ENCODE peak calls at places on chromosome 9, in four cellular contexts. J is GM12878, B is K562, V is H1. U is an unnamed sample.

GRCh38 chr9:136087741-136088480 is 7.2 kb downstream of the NACC2 start:
- DNase-seq in B (no peak), V (no peak), J (no peak), U (no peak)

GRCh38 chr9:33125441-33125840 is 41.7 kb downstream of the B4GALT1 start:
- DNase-seq in V (no peak), J (no peak), B (no peak), U (no peak)

GRCh38 chr9:113599647-113600476 is 136.3 kb downstream of the RGS3 start:
- DNase-seq in V (no peak), J (no peak), B (no peak), U (no peak)

GRCh38 chr9:71909887-71910601 is 949 bp downstream of the ABHD17B start:
- DNase-seq in V (no peak), B (peak), J (no peak), U (peak)

GRCh38 chr9:89177021-89177400 is 1.6 kb downstream of the SHC3 start:
- DNase-seq in J (no peak), B (no peak), V (no peak), U (no peak)

GRCh38 chr9:112120471-112120925 is 54.6 kb downstream of the SUSD1 start:
- DNase-seq in B (no peak), V (peak), J (no peak), U (no peak)

GRCh38 chr9:6443661-6444060 is 30.7 kb downstream of the UHRF2 start:
- DNase-seq in B (no peak), V (no peak), J (no peak), U (no peak)

GRCh38 chr9:100587375-100587774 is 9.5 kb downstream of the CAVIN4 start:
- DNase-seq in J (no peak), B (no peak), V (no peak), U (peak)

GRCh38 chr9:131174681-131175239 is 49.4 kb downstream of the NUP214 start:
- DNase-seq in V (no peak), J (no peak), B (no peak), U (no peak)

GRCh38 chr9:98488578-98489312 is 220.0 kb downstream of the GABBR2 start:
- DNase-seq in V (no peak), J (no peak), B (no peak), U (no peak)

GRCh38 chr9:134509306-134509705 is 132.3 kb upstream of the COL5A1 start:
- DNase-seq in J (no peak), V (no peak), B (no peak), U (no peak)

GRCh38 chr9:117434568-117434967 is 19.7 kb upstream of the ASTN2 start:
- DNase-seq in B (no peak), J (no peak), V (no peak), U (no peak)

GRCh38 chr9:113957778-113958430 is 81.8 kb downstream of the ZNF618 start:
- DNase-seq in J (no peak), B (no peak), V (no peak), U (no peak)

GRCh38 chr9:116499986-116500871 is 186.9 kb upstream of the TRIM32 start:
- DNase-seq in V (no peak), B (peak), J (no peak), U (no peak)

GRCh38 chr9:121567142-121568100 is 67.8 kb upstream of the GGTA1 start:
- DNase-seq in V (no peak), J (no peak), B (no peak), U (no peak)

GRCh38 chr9:121564861-121565260 is 65.2 kb upstream of the GGTA1 start:
- DNase-seq in B (no peak), J (no peak), V (no peak), U (no peak)

GRCh38 chr9:121568101-121568460 is 68.4 kb upstream of the GGTA1 start:
- DNase-seq in V (no peak), J (no peak), B (no peak), U (no peak)

GRCh38 chr9:121568541-121569265 is 69.1 kb upstream of the GGTA1 start:
- DNase-seq in J (no peak), V (no peak), B (no peak), U (no peak)

DNA sequence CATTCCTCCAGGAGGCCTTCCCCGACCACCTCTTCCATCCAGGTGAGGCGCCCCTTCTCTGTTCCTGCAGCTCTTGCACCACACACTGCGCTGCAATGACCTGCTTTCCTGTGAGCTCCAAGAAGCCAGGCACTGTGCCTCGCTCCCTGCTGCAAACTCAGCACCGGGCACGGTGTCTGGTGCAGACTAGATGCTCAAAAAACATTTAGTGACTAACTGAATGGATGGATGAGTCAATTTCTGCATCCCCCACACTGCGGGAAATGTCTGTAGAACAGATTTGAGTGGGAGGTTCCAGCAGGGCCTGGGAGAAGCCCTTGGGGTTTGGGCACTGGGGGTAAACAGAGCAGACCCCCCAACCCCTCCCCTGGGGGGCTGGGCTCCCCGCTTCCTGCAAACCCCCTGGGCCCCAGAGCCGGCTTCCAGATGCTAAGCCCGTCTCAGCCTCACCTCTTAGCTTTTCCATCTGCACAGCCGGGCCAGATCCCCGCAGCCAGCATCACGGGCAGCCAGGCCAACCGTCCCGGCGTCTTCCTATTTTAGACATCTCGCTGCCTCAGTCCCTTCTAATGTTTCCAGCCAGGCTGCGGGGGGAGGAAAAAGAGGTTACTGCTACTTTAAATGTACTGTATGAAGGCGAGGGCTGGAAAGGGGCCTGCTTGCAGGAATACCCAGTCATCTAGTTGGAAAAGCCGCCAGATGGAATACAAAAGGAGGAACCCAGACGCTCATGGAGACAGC is 66.9 kb upstream of the GGTA1 start:
- DNase-seq in V (no peak), B (no peak), J (no peak), U (no peak)
- TF ChIP-seq JUND in V (no peak), B (no peak), J (no peak), U (no peak)

GRCh38 chr9:38035873-38036272 is 33.2 kb downstream of the SHB start:
- DNase-seq in V (no peak), J (no peak), B (no peak), U (peak)
- TF ChIP-seq ATF2 in V (no peak), J (no peak), B (no peak), U (no peak)

GRCh38 chr9:20987521-20987920 is 43.9 kb downstream of the HACD4 start:
- DNase-seq in V (no peak), B (no peak), J (no peak), U (no peak)

GRCh38 chr9:20989923-20990341 is 41.5 kb downstream of the HACD4 start:
- DNase-seq in V (no peak), J (no peak), B (no peak), U (no peak)

GRCh38 chr9:20988061-20988460 is 43.4 kb downstream of the HACD4 start:
- DNase-seq in V (no peak), J (no peak), B (no peak), U (no peak)

GRCh38 chr9:20990867-20991266 is 40.6 kb downstream of the HACD4 start:
- DNase-seq in B (no peak), J (no peak), V (no peak), U (no peak)

DNA sequence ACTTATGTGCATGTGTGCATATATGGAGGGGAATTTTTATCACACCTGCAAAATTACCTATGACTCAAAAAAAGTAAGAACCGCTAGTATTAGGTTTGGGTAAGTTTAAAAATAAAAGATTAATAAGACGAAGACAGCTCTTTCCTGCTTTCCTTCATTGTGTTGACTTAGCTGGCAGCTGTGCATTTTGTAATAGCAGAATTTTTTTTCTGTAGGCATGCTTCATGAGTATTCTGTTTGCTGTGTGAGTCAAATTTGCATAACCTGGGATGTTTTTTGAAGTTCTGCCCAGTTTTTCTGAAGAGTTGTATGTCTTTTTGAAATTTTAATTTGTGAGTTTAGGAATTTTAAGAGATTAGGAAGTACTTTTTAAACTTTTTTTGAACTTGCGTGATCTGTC is 42.5 kb downstream of the HACD4 start:
- DNase-seq in V (no peak), B (no peak), J (no peak), U (no peak)
- TF ChIP-seq CEBPB in V (no peak), B (no peak), J (no peak), U (no peak)

GRCh38 chr9:79763861-79764260 is 192.1 kb downstream of the TLE4 start:
- DNase-seq in J (no peak), B (no peak), V (no peak), U (no peak)
- TF ChIP-seq JUND in J (no peak), B (no peak), V (no peak), U (no peak)

DNA sequence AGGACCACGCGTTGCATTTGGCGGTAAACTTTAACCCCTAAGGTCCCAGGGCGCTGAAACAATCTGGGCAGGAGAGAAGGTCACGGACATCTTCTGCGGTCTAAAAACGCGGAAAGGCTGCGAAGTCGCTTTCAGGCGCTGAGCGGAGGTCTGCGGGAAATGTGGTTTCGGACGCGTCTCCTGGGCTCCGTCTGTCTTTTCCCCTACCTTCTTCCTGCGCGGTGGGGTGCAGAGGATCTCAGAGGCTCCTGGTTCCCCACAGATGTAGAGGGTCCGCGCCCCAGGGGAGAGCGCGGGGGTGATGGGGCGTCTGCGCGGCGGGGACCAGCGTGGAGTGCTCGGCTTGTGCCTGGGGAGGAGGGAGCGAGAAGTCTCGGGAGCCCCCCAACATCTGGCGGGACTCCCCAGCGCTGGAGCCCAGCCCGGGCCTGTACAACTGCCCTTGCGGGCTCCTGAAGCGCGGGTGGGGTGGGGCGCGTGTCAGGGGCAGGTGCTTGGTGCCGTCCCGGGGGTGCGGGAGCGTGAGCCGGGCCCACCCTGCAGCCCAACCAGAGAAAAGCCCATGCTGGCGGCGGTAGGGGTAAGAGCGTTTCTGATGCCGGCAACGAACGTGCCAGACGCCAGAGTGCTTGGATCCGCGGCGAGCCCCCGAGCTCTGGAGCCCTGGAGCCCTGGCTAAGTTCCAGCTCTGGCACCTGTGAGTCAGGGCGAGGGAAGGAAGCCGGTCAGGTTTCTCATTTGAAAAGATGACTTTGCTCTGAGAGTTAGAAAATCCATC is 58.2 kb downstream of the ZNF510 start:
- DNase-seq in J (no peak), B (no peak), V (no peak), U (no peak)
- TF ChIP-seq ATF2 in J (no peak), B (no peak), V (no peak), U (no peak)

GRCh38 chr9:108544866-108545265 is 310.9 kb downstream of the ACTL7B start:
- DNase-seq in B (no peak), J (no peak), V (no peak), U (no peak)
- TF ChIP-seq CEBPB in B (no peak), J (no peak), V (no peak), U (no peak)

GRCh38 chr9:90872835-90873294 is 71.2 kb downstream of the SYK start:
- DNase-seq in J (no peak), B (no peak), V (no peak), U (no peak)

GRCh38 chr9:90874194-90874593 is 72.6 kb downstream of the SYK start:
- DNase-seq in B (no peak), V (no peak), J (no peak), U (no peak)

GRCh38 chr9:90873422-90873821 is 71.8 kb downstream of the SYK start:
- DNase-seq in J (no peak), B (no peak), V (no peak), U (no peak)

GRCh38 chr9:90870646-90871326 is 69.2 kb downstream of the SYK start:
- DNase-seq in J (peak), V (no peak), B (peak), U (peak)

DNA sequence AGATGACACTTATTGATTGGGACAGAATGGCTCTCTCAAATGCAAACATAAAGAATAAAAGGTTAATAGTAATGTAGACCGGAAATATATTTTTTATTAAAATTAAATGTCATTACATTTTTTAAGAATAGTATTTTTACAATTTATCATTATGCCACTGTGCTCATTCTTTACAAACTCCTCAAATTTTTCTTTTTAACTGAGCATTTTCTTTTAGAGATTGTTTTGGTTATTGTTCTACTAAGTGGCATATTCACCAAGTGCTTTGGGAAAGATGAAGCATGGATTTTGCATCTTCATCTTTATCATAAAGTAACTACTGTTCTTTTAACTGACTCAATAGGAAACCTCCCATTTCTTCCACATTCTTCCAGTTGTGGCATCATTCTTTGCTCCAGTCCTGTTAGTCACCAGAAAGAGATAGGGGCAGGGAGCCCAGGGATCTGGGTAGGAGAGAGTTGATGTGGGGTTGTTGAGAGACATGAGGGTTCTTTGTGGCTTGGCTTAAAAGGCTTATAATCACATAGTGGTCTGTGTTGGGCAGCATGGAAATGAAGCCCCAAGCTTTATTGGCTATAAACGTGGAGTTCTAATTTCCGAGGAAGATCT is 69.8 kb downstream of the SYK start:
- DNase-seq in B (no peak), V (no peak), J (no peak), U (no peak)
- TF ChIP-seq JUND in B (no peak), V (no peak), J (no peak), U (no peak)

GRCh38 chr9:128389395-128390149 is 18.4 kb downstream of the URM1 start:
- DNase-seq in B (no peak), V (no peak), J (no peak), U (no peak)
- TF ChIP-seq ATF2 in B (no peak), V (no peak), J (no peak), U (no peak)

DNA sequence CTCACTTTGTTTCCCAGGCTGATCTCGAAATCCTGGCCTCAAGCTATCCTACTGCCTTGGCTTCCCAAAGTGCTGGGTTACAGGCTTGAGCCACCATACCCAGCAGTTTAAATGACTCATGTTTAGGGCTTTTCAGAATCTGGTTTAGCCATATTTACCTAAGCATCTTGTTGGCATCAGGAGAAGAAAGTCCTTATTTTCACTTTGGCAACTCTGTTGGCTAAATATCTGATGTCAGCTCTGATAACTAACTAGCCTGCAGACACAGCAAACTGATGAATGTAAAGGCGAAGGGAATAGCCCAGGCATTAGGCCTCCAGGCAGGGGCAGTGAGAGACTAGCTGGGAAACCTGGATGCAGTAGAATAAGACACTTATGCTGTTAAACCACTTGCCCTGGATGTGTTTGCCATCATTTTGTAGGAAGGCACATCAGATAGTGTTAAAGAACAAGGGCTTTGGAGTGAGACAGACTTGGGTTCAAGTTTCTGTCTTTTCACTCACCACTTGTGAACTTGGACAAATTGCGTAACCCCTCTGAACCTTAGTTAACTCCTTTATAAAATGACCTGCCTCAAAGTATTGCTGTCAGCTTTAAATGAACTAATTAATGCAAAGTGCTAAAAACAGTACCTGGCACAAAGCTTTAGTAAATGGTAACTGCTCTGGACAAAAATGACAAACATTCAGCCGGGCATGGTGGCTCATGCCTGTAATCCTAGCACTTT is 34.7 kb upstream of the GARNL3 start:
- DNase-seq in B (no peak), V (no peak), J (no peak), U (no peak)
- TF ChIP-seq CEBPB in B (peak), V (peak), J (no peak), U (peak)